ENCODE peak calls at places on chromosomes 16 and 17, in six cellular contexts. O is pancreas, I is Caco-2, Y is lower lobe of right lung, H is mucosa of descending colon, N is A549. C is an unnamed sample.

GRCh38 chr17:63434951-63435571 is 11.0 kb downstream of the CYB561 start:
- DNase-seq in N (peak; percentile 62), O (peak; percentile 90), H (peak; percentile 84), I (no peak), Y (peak; percentile 89), C (no peak)

GRCh38 chr17:65978881-65979280 is 213.1 kb downstream of the CEP112 start:
- DNase-seq in H (no peak), I (no peak), N (no peak), Y (no peak), O (no peak), C (no peak)

GRCh38 chr16:69089091-69089912 is 16.2 kb upstream of the HAS3 start:
- DNase-seq in I (no peak), O (no peak), Y (peak; percentile 51), N (peak; percentile 35), H (no peak), C (no peak)

GRCh38 chr16:54200161-54200534 is 86.4 kb downstream of the IRX3 start:
- DNase-seq in H (no peak), O (no peak), I (no peak), Y (no peak), N (peak; percentile 6), C (no peak)

GRCh38 chr17:73888875-73889274 is 244.6 kb upstream of the SDK2 start:
- DNase-seq in I (no peak), O (no peak), Y (no peak), H (no peak), N (no peak), C (no peak)

GRCh38 chr16:1971678-1972489 is at the start of gene TBL3:
- DNase-seq in Y (peak; percentile 95), H (peak; percentile 97), I (peak; percentile 94), O (peak; percentile 93), N (peak; percentile 95), C (peak; percentile 95)

GRCh38 chr16:30184430-30185140 is 1.2 kb downstream of the CORO1A start:
- DNase-seq in Y (peak; percentile 71), I (no peak), O (no peak), N (no peak), H (peak; percentile 80), C (peak; percentile 33)

GRCh38 chr16:57266531-57267268 is 17.8 kb downstream of the PLLP start:
- DNase-seq in N (no peak), H (peak; percentile 3), I (no peak), Y (no peak), O (peak; percentile 50), C (peak; percentile 22)

GRCh38 chr17:69358688-69359596 is 32.0 kb upstream of the ABCA5 start:
- DNase-seq in I (peak; percentile 62), N (peak; percentile 29), H (no peak), Y (no peak), O (no peak), C (no peak)

GRCh38 chr17:66848496-66848895 is 13.6 kb downstream of the CACNG5 start:
- DNase-seq in Y (no peak), I (no peak), N (no peak), H (no peak), O (no peak), C (no peak)

GRCh38 chr16:12017583-12017982 is 41.0 kb downstream of the SNX29 start:
- DNase-seq in Y (no peak), O (no peak), I (no peak), N (no peak), H (no peak), C (no peak)

GRCh38 chr17:78197147-78197830 is 10.1 kb downstream of the AFMID start:
- DNase-seq in O (peak; percentile 62), N (no peak), Y (no peak), I (no peak), H (no peak), C (no peak)

DNA sequence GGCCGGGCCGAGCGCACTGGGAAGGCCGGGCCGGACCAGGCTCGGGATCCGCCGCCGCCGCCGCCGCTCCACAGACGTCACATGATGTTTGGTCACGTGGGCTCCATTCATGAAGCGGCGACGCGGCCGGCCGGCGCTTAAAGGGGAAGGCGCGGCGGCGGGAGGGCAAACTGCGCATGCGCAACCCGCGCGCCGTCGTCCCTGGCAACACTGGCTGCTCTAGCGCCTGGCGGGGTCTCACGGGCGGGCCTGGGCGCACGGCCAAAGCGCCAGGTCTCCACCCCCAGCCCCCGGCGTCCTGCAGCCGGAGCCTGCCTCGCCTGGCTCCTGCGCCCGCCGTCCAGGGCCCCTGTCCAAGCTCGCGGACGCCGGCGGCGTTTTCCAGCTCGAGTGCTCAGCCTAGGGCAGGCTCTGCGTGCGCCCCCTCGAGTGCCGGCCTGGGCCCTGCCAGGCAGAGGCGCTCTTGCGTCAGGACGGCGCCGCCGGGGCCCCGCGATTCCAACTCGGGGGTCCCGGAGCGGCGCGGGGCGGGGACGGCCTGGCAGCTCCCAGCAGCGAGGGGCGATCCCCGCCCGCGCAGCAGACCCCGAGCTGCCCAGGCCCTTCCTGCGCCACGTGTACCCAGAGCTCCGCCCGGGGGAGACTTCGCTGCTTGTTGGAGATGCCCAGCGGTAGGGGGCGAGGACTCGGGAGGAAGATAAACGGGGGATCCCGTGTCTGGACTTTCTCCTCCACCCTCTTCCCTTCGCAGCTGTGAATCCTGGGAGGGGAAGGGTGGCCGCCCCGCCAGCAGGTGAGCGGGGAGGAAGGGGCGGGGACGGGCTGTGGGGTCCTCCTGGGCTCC is at the start of gene MAFG:
- DNase-seq in H (peak; percentile 93), I (peak; percentile 94), N (peak; percentile 98), Y (peak; percentile 94), O (peak; percentile 88), C (peak; percentile 99)
- TF ChIP-seq CTCF in H (no peak), I (peak; percentile 22), N (peak; percentile 74), Y (peak; percentile 43), O (no peak), C (peak; percentile 63)

GRCh38 chr17:4247981-4248388 is 15.8 kb downstream of the ANKFY1 start:
- DNase-seq in N (no peak), I (peak; percentile 63), O (peak; percentile 38), Y (peak; percentile 59), H (peak; percentile 85), C (no peak)
- TF ChIP-seq CTCF in N (no peak), I (no peak), O (no peak), Y (no peak), H (no peak), C (no peak)

DNA sequence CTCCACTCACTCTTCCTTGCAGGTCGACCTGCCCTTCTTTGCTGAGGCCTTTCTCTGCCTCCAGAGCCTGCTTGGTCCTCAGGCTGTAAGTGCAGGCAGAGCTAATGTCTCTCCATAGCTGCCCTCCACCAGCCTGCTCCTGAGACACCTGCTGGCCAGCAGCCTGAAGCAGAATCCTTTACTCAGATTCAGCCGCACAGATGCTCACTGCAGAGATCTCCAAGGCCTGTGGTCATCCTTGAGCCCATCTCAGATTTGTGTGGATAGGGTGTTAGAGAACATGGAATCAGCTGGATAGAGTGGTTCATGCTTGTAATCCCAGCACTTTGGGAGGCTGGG is 11.5 kb downstream of the DEXI start:
- DNase-seq in I (no peak), H (peak; percentile 37), N (no peak), Y (no peak), O (no peak), C (no peak)
- TF ChIP-seq CTCF in I (peak; percentile 22), H (no peak), N (no peak), Y (no peak), O (no peak), C (no peak)

GRCh38 chr16:81879625-81880024 is 100.5 kb downstream of the PLCG2 start:
- DNase-seq in O (no peak), N (no peak), H (no peak), I (no peak), Y (no peak), C (no peak)
- TF ChIP-seq CTCF in O (no peak), N (no peak), H (no peak), I (peak; percentile 17), Y (peak; percentile 21), C (peak; percentile 31)

GRCh38 chr17:39146273-39146672 is 5.2 kb downstream of the PLXDC1 start:
- DNase-seq in N (no peak), O (no peak), I (no peak), H (no peak), Y (no peak), C (no peak)
- TF ChIP-seq CTCF in N (no peak), O (no peak), I (no peak), H (no peak), Y (no peak), C (no peak)

GRCh38 chr17:61005358-61005757 is 327.7 kb downstream of the BCAS3 start:
- DNase-seq in I (no peak), Y (no peak), N (no peak), H (no peak), O (no peak), C (no peak)

GRCh38 chr17:61002316-61002736 is 324.7 kb downstream of the BCAS3 start:
- DNase-seq in H (no peak), N (peak; percentile 63), Y (no peak), I (peak; percentile 22), O (no peak), C (peak; percentile 8)

DNA sequence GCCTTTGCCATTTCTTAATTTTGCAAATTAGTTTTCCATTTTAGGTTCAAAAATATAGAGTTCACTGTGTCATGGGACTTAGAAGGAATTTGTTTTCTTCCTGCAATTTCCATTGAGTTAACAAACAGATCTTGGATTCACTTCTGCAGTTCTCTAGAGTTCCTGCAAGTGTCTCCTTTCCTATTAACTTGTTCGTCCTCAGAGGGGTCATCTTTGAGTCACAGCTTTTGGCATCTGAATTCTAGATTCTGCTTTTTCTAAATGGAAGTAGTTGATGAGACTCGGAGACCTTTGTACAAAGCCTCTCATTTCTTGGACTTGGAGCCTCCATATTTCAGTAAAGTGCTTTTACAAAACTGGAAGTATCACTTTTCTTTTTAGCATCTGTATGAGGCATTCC is 323.3 kb downstream of the BCAS3 start:
- DNase-seq in Y (no peak), O (no peak), I (peak; percentile 9), H (no peak), N (peak; percentile 53), C (no peak)
- TF ChIP-seq CTCF in Y (peak; percentile 19), O (no peak), I (no peak), H (no peak), N (peak; percentile 26), C (no peak)

GRCh38 chr16:48829361-48829760 is 219.4 kb upstream of the N4BP1 start:
- DNase-seq in I (no peak), H (no peak), N (no peak), Y (no peak), O (no peak), C (no peak)

GRCh38 chr16:48833461-48833860 is 223.5 kb upstream of the N4BP1 start:
- DNase-seq in Y (no peak), N (no peak), O (no peak), H (no peak), I (no peak), C (no peak)

GRCh38 chr16:48834576-48834975 is 224.6 kb upstream of the N4BP1 start:
- DNase-seq in O (no peak), H (no peak), I (no peak), N (no peak), Y (no peak), C (no peak)

GRCh38 chr16:48829911-48830310 is 219.9 kb upstream of the N4BP1 start:
- DNase-seq in I (no peak), Y (no peak), H (no peak), O (no peak), N (no peak), C (no peak)

DNA sequence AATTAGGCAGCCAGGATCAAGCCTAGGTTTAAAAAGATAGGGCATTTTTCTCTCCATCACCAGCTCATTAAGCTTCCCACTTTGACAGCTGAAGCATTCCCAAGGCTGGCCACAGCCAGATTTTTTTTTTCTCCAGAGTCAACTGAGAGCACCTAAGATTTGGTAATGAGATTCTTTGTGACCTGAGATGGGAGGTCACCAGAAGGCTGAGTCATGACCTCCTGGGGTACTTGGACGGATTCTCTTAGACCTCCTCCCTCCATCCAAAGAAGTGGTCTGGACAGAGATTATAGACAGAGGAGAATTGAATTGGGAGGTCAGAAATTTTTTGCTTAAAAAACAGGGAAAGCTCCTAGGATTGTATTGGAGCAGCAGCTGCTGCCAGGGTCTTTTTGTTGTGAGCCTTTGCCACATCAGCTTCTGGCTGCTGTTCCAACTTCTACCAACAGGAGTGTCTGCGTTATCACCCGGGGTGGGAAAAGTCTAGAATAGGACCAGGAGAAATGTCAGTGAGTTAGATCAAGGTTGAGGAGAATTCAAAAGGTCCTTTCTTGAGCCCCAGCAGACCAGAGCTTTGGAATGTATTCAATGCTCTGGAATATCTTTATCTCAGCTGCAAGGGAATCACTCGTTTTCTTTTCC is 221.2 kb upstream of the N4BP1 start:
- DNase-seq in H (no peak), I (peak; percentile 34), O (no peak), Y (no peak), N (peak; percentile 3), C (no peak)
- TF ChIP-seq CTCF in H (no peak), I (peak; percentile 34), O (no peak), Y (no peak), N (no peak), C (no peak)